ENCODE peak calls at places on chromosomes 7 and 10, in nine cellular contexts. H is stimulated activated CD4-positive, alpha-beta T cell treated with anti-CD3 and anti-CD28 coated beads, Interleukin-12 subunit alpha, Interleukin-12 subunit beta, amount 100 ng/mL, for 48 hours; Q is LoVo; X is lung; I is NCI-H524; V is hypothalamus; P is iPS DF 19.7; C is SW480; D is NCI-H2029. S is an unnamed sample.

GRCh38 chr7:12731775-12732174 is 44.3 kb downstream of the ARL4A start:
- DNase-seq in D (no peak), I (no peak), X (no peak), P (no peak), Q (no peak), H (no peak), V (no peak), C (no peak), S (no peak)

GRCh38 chr7:93823621-93824020 is 66.9 kb downstream of the TFPI2 start:
- DNase-seq in X (no peak), Q (no peak), P (no peak), I (no peak), V (no peak), C (no peak), D (no peak), H (no peak), S (no peak)

GRCh38 chr10:22321831-22322662 is 1.1 kb downstream of the BMI1 start:
- DNase-seq in C (peak; percentile 23), Q (no peak), H (no peak), P (no peak), X (no peak), V (no peak), I (peak; percentile 1), D (no peak), S (peak; percentile 23)

GRCh38 chr7:32765185-32765584 is 126.4 kb downstream of the KBTBD2 start:
- DNase-seq in V (no peak), X (no peak), H (no peak), D (no peak), Q (no peak), I (no peak), P (no peak), C (no peak), S (no peak)

GRCh38 chr7:148620749-148621372 is 30.3 kb downstream of the C7orf33 start:
- DNase-seq in Q (peak; percentile 18), C (peak; percentile 39), H (no peak), I (peak; percentile 26), D (no peak), V (no peak), P (no peak), X (no peak), S (no peak)

GRCh38 chr10:26837139-26837538 is 23.6 kb downstream of the ABI1 start:
- DNase-seq in C (no peak), V (no peak), X (no peak), Q (no peak), P (no peak), H (no peak), D (peak; percentile 26), I (no peak), S (no peak)

GRCh38 chr10:15253951-15254807 is 85.7 kb upstream of the NMT2 start:
- DNase-seq in H (no peak), Q (no peak), I (no peak), V (peak; percentile 27), C (no peak), X (no peak), P (no peak), D (no peak), S (peak; percentile 56)

GRCh38 chr10:125411724-125412123 is 251.4 kb upstream of the CTBP2 start:
- DNase-seq in I (no peak), H (no peak), Q (no peak), P (no peak), V (no peak), C (peak; percentile 11), X (no peak), D (no peak), S (no peak)

GRCh38 chr10:131973160-131973951 is 8.4 kb downstream of the BNIP3 start:
- DNase-seq in I (no peak), P (no peak), C (no peak), Q (no peak), D (no peak), H (no peak), V (no peak), X (no peak), S (peak; percentile 66)